ENCODE peak calls at places on chromosomes 2 and 18, in four cellular contexts. J is HCT116, L is prostate gland, X is spleen. D is an unnamed sample.
A peak's percentile ranks its signal among the peaks of the same experiment; 100 is the strongest.

GRCh38 chr2:109128466-109129355 is at the start of gene SH3RF3:
- DNase-seq in X (peak; percentile 89), J (no peak), L (peak; percentile 12), D (peak; percentile 45)

GRCh38 chr18:50422286-50422898 is 47.5 kb downstream of the SKA1 start:
- DNase-seq in J (no peak), X (no peak), L (no peak), D (no peak)

GRCh38 chr2:9996321-9996720 is 44.8 kb downstream of the GRHL1 start:
- DNase-seq in J (no peak), X (no peak), L (no peak), D (no peak)

GRCh38 chr18:13290856-13291271 is 72.3 kb downstream of the LDLRAD4 start:
- DNase-seq in X (no peak), L (no peak), J (no peak), D (no peak)

GRCh38 chr2:134120718-134121630 is 132.9 kb upstream of the MGAT5 start:
- DNase-seq in J (no peak), L (peak; percentile 48), X (peak; percentile 95), D (peak; percentile 73)

GRCh38 chr2:8515864-8516533 is 165.9 kb upstream of the ID2 start:
- DNase-seq in J (no peak), X (no peak), L (no peak), D (no peak)

GRCh38 chr2:240913810-240914644 is 7.9 kb downstream of the CROCC2 start:
- DNase-seq in L (peak; percentile 46), X (peak; percentile 90), J (no peak), D (peak; percentile 93)

GRCh38 chr18:25144835-25145234 is 207.1 kb downstream of the ZNF521 start:
- DNase-seq in X (no peak), L (no peak), J (no peak), D (no peak)

GRCh38 chr2:114807666-114808065 is 365.2 kb downstream of the DPP10 start:
- DNase-seq in L (no peak), J (no peak), X (no peak), D (no peak)

GRCh38 chr2:54386993-54387590 is 69.0 kb upstream of the SPTBN1 start:
- DNase-seq in X (no peak), L (no peak), J (no peak), D (no peak)

GRCh38 chr2:135066710-135067109 is 14.6 kb downstream of the RAB3GAP1 start:
- DNase-seq in X (no peak), J (no peak), L (no peak), D (no peak)

GRCh38 chr18:44841221-44841620 is 160.5 kb downstream of the SETBP1 start:
- DNase-seq in X (no peak), L (no peak), J (no peak), D (no peak)

GRCh38 chr18:44841769-44842587 is 161.3 kb downstream of the SETBP1 start:
- DNase-seq in J (no peak), X (no peak), L (no peak), D (no peak)

GRCh38 chr18:44840053-44840826 is 159.6 kb downstream of the SETBP1 start:
- DNase-seq in J (no peak), X (no peak), L (peak; percentile 55), D (no peak)

GRCh38 chr18:44837491-44838185 is 156.9 kb downstream of the SETBP1 start:
- DNase-seq in L (no peak), X (no peak), J (no peak), D (no peak)

DNA sequence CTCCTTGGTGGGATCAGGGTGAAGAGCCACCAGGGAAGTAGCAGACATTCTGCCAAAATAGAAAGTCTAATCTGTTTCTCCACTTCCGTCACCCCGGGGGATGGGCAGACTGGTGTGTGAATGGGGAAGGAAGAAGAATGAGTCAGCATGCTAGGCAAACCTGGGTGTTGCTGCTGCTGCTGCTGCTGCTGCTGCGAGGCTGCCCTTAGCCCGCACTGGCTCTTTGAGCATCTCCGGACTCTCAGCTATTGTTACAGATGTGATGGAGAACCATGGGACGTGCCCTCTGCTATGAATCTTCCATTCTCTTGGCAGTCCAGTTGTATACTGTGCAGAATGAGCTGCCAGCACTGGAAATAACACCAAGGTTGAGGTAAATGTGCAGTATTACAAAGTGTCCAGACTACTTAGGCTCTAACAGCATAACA is 158.6 kb downstream of the SETBP1 start:
- DNase-seq in J (no peak), X (peak; percentile 93), L (peak; percentile 36), D (peak; percentile 81)
- H3K4me1 ChIP-seq in J (no peaks in the 10 kb centered on the region), X (peaks cover 62% of the 10 kb centered on the region), L (peaks cover 16% of the 10 kb centered on the region), D (peaks cover 17% of the 10 kb centered on the region)

GRCh38 chr2:88709117-88709739 is 17.8 kb downstream of the RPIA start:
- DNase-seq in J (no peak), L (no peak), X (no peak), D (no peak)
- H3K4me3 ChIP-seq in J (no peak overlapping the region), L (no peak overlapping the region), X (no peak overlapping the region), D (no peak overlapping the region)

GRCh38 chr2:236367791-236368289 is 103.6 kb upstream of the ASB18 start:
- DNase-seq in L (no peak), X (no peak), J (no peak), D (no peak)
- TF ChIP-seq POLR2A in L (no peak), X (no peak), J (no peak), D (no peak)

DNA sequence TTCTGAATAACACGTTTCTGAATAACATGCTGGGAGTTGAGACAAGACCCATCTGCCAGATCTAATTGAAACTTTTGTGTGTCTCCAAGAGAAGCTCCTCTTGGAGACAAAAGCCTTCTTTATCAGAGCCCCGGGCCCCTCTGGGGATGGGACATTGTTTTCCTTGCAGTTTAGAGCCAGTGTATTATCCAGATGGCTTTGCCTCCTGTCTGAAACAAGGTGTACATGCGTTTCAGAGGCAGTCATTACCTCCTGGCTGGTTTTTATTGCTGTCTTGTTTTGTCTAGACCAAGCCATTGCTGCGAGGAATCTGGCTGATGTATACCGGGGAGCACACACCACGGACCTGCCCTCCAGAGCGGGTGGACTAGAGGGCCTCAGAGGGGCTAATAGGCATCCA is 7.8 kb downstream of the FOSL2 start:
- DNase-seq in X (no peak), J (no peak), L (no peak), D (no peak)
- H3K4me1 ChIP-seq in X (peaks cover 100% of the 10 kb centered on the region), J (peaks cover 31% of the 10 kb centered on the region), L (peaks cover 14% of the 10 kb centered on the region), D (peaks cover 67% of the 10 kb centered on the region)

DNA sequence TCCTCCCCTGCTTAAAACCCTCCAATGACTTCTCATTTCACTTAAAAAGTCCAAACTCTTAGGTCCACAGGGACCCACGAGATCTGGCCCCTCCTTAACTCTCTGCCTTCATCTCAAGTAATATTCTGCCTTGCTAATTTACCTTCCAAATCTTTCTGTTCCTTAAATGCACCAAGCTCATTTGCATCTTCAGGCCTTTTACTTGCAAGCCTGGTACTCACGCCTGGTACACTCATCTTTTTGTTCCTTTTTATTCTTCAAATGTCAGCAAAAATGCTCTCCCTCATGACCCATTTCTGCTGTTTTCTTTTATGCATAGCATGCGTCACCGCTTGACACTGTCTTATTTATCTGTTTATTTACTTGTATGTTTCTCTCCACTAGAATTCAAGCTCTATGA is 2.7 kb upstream of the WIPF1 start:
- DNase-seq in X (no peak), J (no peak), L (no peak), D (no peak)
- H3K4me3 ChIP-seq in X (no peak overlapping the region), J (no peak overlapping the region), L (no peak overlapping the region), D (no peak overlapping the region)